ENCODE peak calls at places on chromosomes 2 and 18, in five cellular contexts. K is neuronal stem cell, Z is H9, U is mesenchymal stem cell, V is trophoblast cell. W is an unnamed sample.

GRCh38 chr2:74440378-74441110 is 1.2 kb downstream of the RTKN start:
- DNase-seq in V (peak), U (peak), K (peak), Z (peak), W (peak)

GRCh38 chr2:28341208-28341891 is 51.3 kb upstream of the FOSL2 start:
- DNase-seq in Z (no peak), U (no peak), K (no peak), V (no peak), W (no peak)

GRCh38 chr2:157158111-157158510 is 99.4 kb upstream of the GALNT5 start:
- DNase-seq in K (no peak), U (peak), V (no peak), Z (no peak), W (no peak)

GRCh38 chr2:239544141-239544800 is 143.5 kb upstream of the HDAC4 start:
- DNase-seq in Z (no peak), V (no peak), K (no peak), U (no peak), W (no peak)

GRCh38 chr18:13420969-13421686 is 202.6 kb downstream of the LDLRAD4 start:
- DNase-seq in U (no peak), Z (no peak), V (no peak), K (no peak), W (no peak)

GRCh38 chr2:33494155-33494779 is 17.8 kb downstream of the RASGRP3 start:
- DNase-seq in Z (no peak), V (no peak), U (peak), K (no peak), W (no peak)

GRCh38 chr2:72788756-72789155 is 37.1 kb downstream of the EXOC6B start:
- DNase-seq in K (no peak), V (no peak), Z (no peak), U (peak), W (no peak)

GRCh38 chr2:235556901-235557300 is 63.1 kb downstream of the AGAP1 start:
- DNase-seq in K (no peak), U (no peak), Z (no peak), V (no peak), W (no peak)

GRCh38 chr2:132584976-132585817 is 84.8 kb downstream of the LYPD1 start:
- DNase-seq in V (no peak), Z (no peak), U (no peak), K (no peak), W (no peak)

GRCh38 chr2:100513650-100514049 is 43.4 kb downstream of the NMS start:
- DNase-seq in V (no peak), U (no peak), K (no peak), Z (no peak), W (no peak)

GRCh38 chr2:200380139-200380561 is 73.7 kb downstream of the SPATS2L start:
- DNase-seq in Z (no peak), K (no peak), V (no peak), U (peak), W (no peak)

GRCh38 chr2:72276876-72277275 is 129.2 kb upstream of the CYP26B1 start:
- DNase-seq in U (no peak), V (no peak), Z (no peak), K (no peak), W (no peak)

GRCh38 chr2:169705927-169706326 is 11.7 kb downstream of the PHOSPHO2 start:
- DNase-seq in K (no peak), Z (no peak), V (no peak), U (peak), W (no peak)

GRCh38 chr2:64086347-64087082 is 57.7 kb downstream of the PELI1 start:
- DNase-seq in U (no peak), V (no peak), Z (no peak), K (no peak), W (no peak)
- H2BK12ac ChIP-seq in U (no peak), V (no peak), Z (no peak), K (no peak), W (no peak)

GRCh38 chr2:17252258-17252657 is 266.0 kb downstream of the RAD51AP2 start:
- DNase-seq in K (no peak), U (no peak), V (no peak), Z (no peak), W (no peak)

GRCh38 chr2:17254421-17254820 is 263.8 kb downstream of the RAD51AP2 start:
- DNase-seq in V (peak), K (no peak), Z (no peak), U (no peak), W (no peak)

GRCh38 chr2:17259613-17260012 is 258.6 kb downstream of the RAD51AP2 start:
- DNase-seq in U (no peak), V (no peak), Z (no peak), K (no peak), W (no peak)

GRCh38 chr2:17255071-17255470 is 263.2 kb downstream of the RAD51AP2 start:
- DNase-seq in K (no peak), V (peak), U (no peak), Z (no peak), W (no peak)

GRCh38 chr2:17257194-17257909 is 260.9 kb downstream of the RAD51AP2 start:
- DNase-seq in Z (no peak), V (no peak), K (no peak), U (peak), W (no peak)
- H2BK12ac ChIP-seq in Z (no peak), V (no peak), K (no peak), U (no peak), W (no peak)

DNA sequence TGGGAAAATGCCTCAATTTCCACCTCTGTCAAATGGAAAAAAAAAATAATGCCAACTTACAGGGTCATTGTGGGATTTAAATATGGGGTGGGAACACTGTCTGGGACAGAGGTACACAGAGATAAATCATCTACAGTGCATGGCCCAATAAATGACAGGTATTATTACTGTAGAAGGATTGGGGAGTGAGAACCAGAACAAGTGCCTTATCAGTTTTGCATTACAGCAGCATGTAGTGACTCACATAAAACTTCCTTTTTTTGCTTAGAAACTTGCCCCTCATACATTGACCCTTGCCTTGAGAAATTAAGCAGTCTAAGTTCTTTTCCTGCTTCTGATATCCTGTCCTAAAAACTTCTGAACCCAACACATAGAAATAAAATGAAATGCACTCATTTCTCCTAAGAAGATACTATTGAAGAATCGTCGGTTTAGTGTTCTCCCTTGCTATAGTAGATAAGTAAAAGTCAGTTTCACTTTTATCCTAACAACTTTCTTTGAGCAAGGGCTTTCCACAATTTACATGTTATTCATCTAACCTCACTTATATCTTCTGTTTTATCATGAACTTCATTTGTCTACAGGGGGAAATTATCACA is 121.0 kb upstream of the HAAO start:
- DNase-seq in K (no peak), V (no peak), Z (no peak), U (no peak), W (no peak)
- H2BK12ac ChIP-seq in K (no peak), V (no peak), Z (no peak), U (no peak), W (no peak)

DNA sequence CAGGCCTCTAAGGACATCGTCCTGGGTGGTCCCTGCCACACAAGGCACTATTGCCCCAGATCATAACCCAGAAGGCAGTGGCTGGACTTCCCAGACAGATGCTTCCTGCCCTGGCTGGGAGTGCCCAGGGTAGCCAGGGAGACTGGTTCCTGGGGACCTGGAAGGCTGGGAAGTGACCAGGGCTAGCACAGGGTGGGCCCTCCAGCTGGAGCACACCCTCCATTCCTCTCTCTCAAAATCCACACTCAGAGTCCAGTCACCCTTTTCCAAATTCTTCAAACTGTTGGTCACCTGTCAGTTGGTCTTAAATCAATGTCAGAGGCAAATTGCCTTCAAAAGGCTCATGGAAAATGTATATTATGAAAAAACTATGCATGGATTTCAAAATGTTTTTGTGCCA is 11.6 kb upstream of the TUBB6 start:
- DNase-seq in Z (no peak), K (no peak), V (no peak), U (no peak), W (no peak)
- H2BK12ac ChIP-seq in Z (no peak), K (no peak), V (no peak), U (peak), W (no peak)

GRCh38 chr2:48305569-48305968 is 224.4 kb upstream of the STON1 start:
- DNase-seq in V (no peak), U (no peak), K (no peak), Z (no peak), W (no peak)
- H2BK12ac ChIP-seq in V (no peak), U (no peak), K (no peak), Z (no peak), W (no peak)

GRCh38 chr2:20071397-20072383 is 20.3 kb upstream of the LAPTM4A start:
- DNase-seq in U (peak), Z (peak), K (no peak), V (peak), W (peak)
- H2BK12ac ChIP-seq in U (peak), Z (peak), K (peak), V (peak), W (peak)

DNA sequence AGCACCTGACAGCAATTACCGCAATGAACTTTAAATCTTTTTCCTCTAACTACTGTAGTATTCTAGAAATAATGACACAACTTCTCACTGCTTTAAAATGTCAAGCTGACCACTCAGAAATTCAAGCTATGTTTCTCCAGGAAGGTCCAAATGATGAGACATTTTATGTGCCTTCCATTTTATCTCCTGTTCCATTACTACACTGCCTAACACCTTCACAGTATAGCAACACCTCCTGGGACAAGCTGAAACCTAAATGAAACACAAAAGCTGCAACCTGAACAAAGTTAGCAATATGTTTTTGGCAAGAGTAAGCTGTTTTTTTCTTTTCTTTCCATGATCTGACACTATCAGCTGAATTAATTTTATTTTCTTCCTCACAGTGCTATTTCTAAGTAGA is 81.9 kb downstream of the IKZF2 start:
- DNase-seq in K (no peak), Z (no peak), U (no peak), V (no peak), W (no peak)
- H2BK12ac ChIP-seq in K (no peak), Z (no peak), U (no peak), V (no peak), W (no peak)

GRCh38 chr2:68345129-68345875 is 19.8 kb upstream of the PLEK start:
- DNase-seq in Z (peak), U (no peak), V (no peak), K (no peak), W (no peak)
- H2BK12ac ChIP-seq in Z (no peak), U (no peak), V (no peak), K (no peak), W (no peak)

GRCh38 chr18:24126155-24126947 is 12.5 kb upstream of the CABYR start:
- DNase-seq in K (no peak), Z (no peak), U (no peak), V (no peak), W (no peak)

GRCh38 chr18:24118750-24119577 is 19.9 kb upstream of the CABYR start:
- DNase-seq in Z (peak), K (peak), U (peak), V (peak), W (no peak)

GRCh38 chr18:24120676-24121075 is 18.2 kb upstream of the CABYR start:
- DNase-seq in Z (no peak), K (no peak), U (no peak), V (no peak), W (no peak)

GRCh38 chr18:24115628-24116027 is 23.2 kb upstream of the CABYR start:
- DNase-seq in V (no peak), K (no peak), Z (no peak), U (no peak), W (no peak)

GRCh38 chr18:24121625-24122024 is 17.2 kb upstream of the CABYR start:
- DNase-seq in Z (no peak), K (no peak), U (no peak), V (no peak), W (no peak)
- H2BK12ac ChIP-seq in Z (no peak), K (no peak), U (no peak), V (no peak), W (no peak)